ENCODE peak calls at places on chromosomes 16 and 17, in ten cellular contexts. P is CD8-positive, alpha-beta T cell; X is heart right ventricle; G is left ventricle myocardium inferior; I is uterus; E is Panc1; Z is CD4-positive, alpha-beta memory T cell; W is Caco-2; D is A549; H is right atrium auricular region. L is an unnamed sample. For H3K9me3, the result is how much of the 10 kb centered on the place peaks cover.

GRCh38 chr17:68198931-68199836 is 48.7 kb upstream of the AMZ2 start:
- DNase-seq in G (no peak), E (no peak), H (no peak), X (no peak), I (no peak), D (peak), W (peak), Z (peak), P (peak), L (peak)

GRCh38 chr17:27333410-27333980 is 39.6 kb downstream of the WSB1 start:
- DNase-seq in Z (no peak), P (peak), X (no peak), W (no peak), E (no peak), D (no peak), H (peak), G (no peak), I (no peak), L (no peak)

GRCh38 chr17:51427259-51428255 is 167.2 kb downstream of the UTP18 start:
- DNase-seq in D (no peak), H (no peak), G (no peak), E (no peak), I (no peak), P (peak), Z (peak), W (no peak), X (no peak), L (no peak)

GRCh38 chr17:44916781-44917241 is 1.5 kb upstream of the GFAP start:
- DNase-seq in G (peak), X (peak), E (no peak), P (no peak), W (no peak), D (no peak), I (peak), H (no peak), Z (no peak), L (peak)

GRCh38 chr16:28089992-28090365 is 26.5 kb upstream of the GSG1L start:
- DNase-seq in X (no peak), H (no peak), G (no peak), Z (no peak), E (no peak), I (no peak), D (no peak), W (no peak), P (no peak), L (no peak)

GRCh38 chr17:8462564-8462963 is 26.9 kb downstream of the NDEL1 start:
- DNase-seq in W (no peak), X (no peak), E (no peak), H (no peak), G (no peak), Z (no peak), P (no peak), D (no peak), I (no peak), L (no peak)

GRCh38 chr17:8826808-8827435 is 27.8 kb upstream of the MFSD6L start:
- DNase-seq in I (no peak), D (no peak), W (no peak), G (no peak), X (no peak), H (peak), E (no peak), Z (no peak), P (no peak), L (no peak)

GRCh38 chr17:39144414-39144813 is 7.0 kb downstream of the PLXDC1 start:
- DNase-seq in D (no peak), Z (no peak), P (no peak), H (peak), W (no peak), X (peak), G (peak), E (no peak), I (peak), L (peak)

GRCh38 chr16:65071371-65072311 is 50.2 kb downstream of the CDH11 start:
- DNase-seq in X (peak), D (no peak), H (peak), E (no peak), Z (no peak), W (no peak), G (peak), I (peak), P (no peak), L (no peak)

GRCh38 chr17:5241861-5242671 is 7.4 kb upstream of the SCIMP start:
- DNase-seq in I (no peak), W (no peak), G (no peak), H (no peak), E (no peak), D (no peak), Z (peak), P (peak), X (no peak), L (peak)

GRCh38 chr16:74984194-74984669 is 691 bp downstream of the WDR59 start:
- DNase-seq in H (no peak), P (no peak), I (no peak), X (no peak), E (no peak), D (peak), G (no peak), Z (no peak), W (no peak), L (no peak)

GRCh38 chr17:1252203-1252608 is 18.0 kb upstream of the BHLHA9 start:
- DNase-seq in W (no peak), D (no peak), H (no peak), I (no peak), E (no peak), X (peak), Z (no peak), G (peak), P (no peak), L (no peak)

GRCh38 chr17:80588687-80589086 is 44.0 kb downstream of the RPTOR start:
- DNase-seq in W (no peak), E (no peak), I (no peak), P (no peak), Z (no peak), H (no peak), X (no peak), G (no peak), D (no peak), L (no peak)

GRCh38 chr17:10192963-10193362 is 5.4 kb downstream of the GAS7 start:
- DNase-seq in W (no peak), H (no peak), P (no peak), D (no peak), E (no peak), I (peak), X (no peak), G (no peak), Z (no peak), L (no peak)

GRCh38 chr17:49987290-49987585 is 7.8 kb downstream of the DLX3 start:
- DNase-seq in I (no peak), W (peak), P (no peak), E (no peak), H (no peak), X (no peak), Z (no peak), D (no peak), G (no peak), L (no peak)

GRCh38 chr16:19809693-19810092 is 75.0 kb downstream of the GPRC5B start:
- DNase-seq in H (no peak), P (no peak), W (no peak), Z (no peak), D (no peak), G (no peak), X (no peak), I (no peak), E (no peak), L (no peak)

GRCh38 chr16:84514874-84515835 is 10.7 kb upstream of the MEAK7 start:
- DNase-seq in W (peak), D (no peak), X (no peak), I (no peak), P (peak), G (peak), Z (peak), E (no peak), H (no peak), L (peak)

GRCh38 chr17:43732961-43733360 is 25.6 kb downstream of the SOST start:
- DNase-seq in G (no peak), E (no peak), X (no peak), I (no peak), Z (no peak), W (no peak), P (no peak), D (no peak), H (no peak), L (no peak)

GRCh38 chr17:29154516-29155234 is 25.5 kb downstream of the MYO18A start:
- DNase-seq in E (no peak), G (peak), D (no peak), P (no peak), X (no peak), I (no peak), H (no peak), W (no peak), Z (no peak), L (no peak)

GRCh38 chr17:31096106-31096436 is 1.3 kb downstream of the NF1 start:
- DNase-seq in D (no peak), Z (no peak), E (no peak), W (no peak), H (no peak), P (no peak), G (no peak), I (no peak), X (no peak), L (no peak)

GRCh38 chr16:86566601-86566965 is at the start of gene FOXC2:
- DNase-seq in W (no peak), Z (peak), I (peak), G (peak), P (no peak), E (no peak), X (peak), D (peak), H (peak), L (peak)

GRCh38 chr17:36807496-36808180 is 129.6 kb upstream of the LHX1 start:
- DNase-seq in X (no peak), E (no peak), Z (no peak), W (no peak), H (no peak), P (no peak), G (no peak), D (no peak), I (no peak), L (no peak)

DNA sequence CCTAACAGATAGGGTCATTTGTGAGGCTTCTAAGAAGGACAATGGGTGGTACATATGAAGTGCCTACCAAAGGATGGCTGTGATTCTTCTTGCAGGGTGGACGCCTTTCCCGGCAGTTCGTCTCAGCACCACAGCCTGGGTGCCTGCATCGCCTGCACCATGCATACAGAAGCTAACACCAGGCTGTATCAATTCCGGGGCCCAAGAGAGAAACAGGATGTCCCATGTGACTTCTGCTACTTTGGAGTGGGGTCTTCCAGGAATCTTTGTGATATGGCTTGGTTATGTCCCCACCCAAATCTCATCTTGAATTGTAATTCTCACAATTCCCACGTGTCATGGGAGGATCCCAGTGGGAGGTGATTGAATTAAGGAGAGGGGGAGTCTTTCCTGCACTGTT is 251.6 kb upstream of the TNRC6C start:
- DNase-seq in E (no peak), G (no peak), X (no peak), Z (no peak), H (no peak), W (no peak), I (no peak), D (no peak), P (no peak), L (no peak)
- H3K9me3 ChIP-seq in E (under half), G (under half), X (under half), Z (under half), H (under half), W (under half), I (under half), D (half or more), P (under half), L (under half)

GRCh38 chr17:83192161-83192788 is 112.9 kb downstream of the METRNL start:
- DNase-seq in H (peak), D (no peak), G (peak), W (no peak), X (no peak), Z (no peak), I (peak), P (no peak), E (no peak), L (no peak)
- H3K9me3 ChIP-seq in H (under half), D (under half), G (under half), W (under half), X (under half), Z (under half), I (under half), P (under half), E (under half), L (under half)

GRCh38 chr17:70924776-70925175 is 755.4 kb downstream of the KCNJ2 start:
- DNase-seq in I (no peak), W (no peak), D (no peak), Z (no peak), P (no peak), X (no peak), E (no peak), H (no peak), G (no peak), L (no peak)
- H3K9me3 ChIP-seq in I (under half), W (under half), D (under half), Z (under half), P (under half), X (under half), E (under half), H (under half), G (under half), L (under half)

DNA sequence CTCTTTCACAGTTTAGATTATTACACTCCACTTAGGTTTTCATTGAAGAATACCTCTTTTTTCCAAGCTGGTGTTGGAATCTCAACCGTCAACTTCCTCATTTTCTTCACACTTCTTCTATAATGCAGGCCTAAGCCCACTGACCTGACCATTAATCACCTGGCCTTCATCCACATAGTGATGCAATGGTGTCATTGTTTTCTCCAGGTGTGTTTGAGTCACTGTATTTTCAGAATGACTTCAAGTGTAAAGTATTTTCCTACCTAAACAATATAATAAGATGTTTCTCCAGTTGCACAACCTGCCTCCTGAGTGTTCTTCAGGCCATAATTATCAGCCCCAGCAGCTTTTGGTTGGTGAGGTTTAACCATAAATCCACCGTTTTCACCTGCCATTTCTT is 1675.1 kb downstream of the TP53TG3F start:
- DNase-seq in Z (no peak), E (peak), D (no peak), G (no peak), W (no peak), P (no peak), I (no peak), X (no peak), H (no peak), L (no peak)
- H3K9me3 ChIP-seq in Z (under half), E (under half), D (under half), G (under half), W (under half), P (under half), I (under half), X (under half), H (under half), L (under half)

GRCh38 chr17:47762733-47763132 is 29.7 kb downstream of the TBX21 start:
- DNase-seq in E (no peak), G (no peak), X (no peak), W (no peak), Z (peak), I (no peak), D (no peak), P (no peak), H (no peak), L (no peak)

GRCh38 chr17:47760409-47761140 is 27.5 kb downstream of the TBX21 start:
- DNase-seq in X (no peak), W (no peak), H (no peak), E (no peak), D (no peak), I (no peak), Z (no peak), G (no peak), P (no peak), L (no peak)

GRCh38 chr17:47751471-47751870 is 18.4 kb downstream of the TBX21 start:
- DNase-seq in G (no peak), Z (no peak), X (no peak), P (no peak), D (no peak), I (no peak), E (no peak), H (no peak), W (no peak), L (no peak)

GRCh38 chr17:47757416-47757815 is 24.4 kb downstream of the TBX21 start:
- DNase-seq in E (no peak), D (no peak), Z (no peak), H (no peak), P (no peak), W (no peak), X (no peak), I (no peak), G (no peak), L (no peak)
- H3K9me3 ChIP-seq in E (under half), D (under half), Z (under half), H (under half), P (under half), W (under half), X (under half), I (under half), G (under half), L (under half)

GRCh38 chr16:71443714-71444113 is 1.9 kb upstream of the TLE7 start:
- DNase-seq in D (no peak), P (no peak), H (no peak), G (no peak), I (no peak), Z (no peak), W (no peak), X (no peak), E (no peak), L (no peak)
- H3K9me3 ChIP-seq in D (half or more), P (under half), H (half or more), G (half or more), I (under half), Z (under half), W (under half), X (under half), E (under half), L (under half)

DNA sequence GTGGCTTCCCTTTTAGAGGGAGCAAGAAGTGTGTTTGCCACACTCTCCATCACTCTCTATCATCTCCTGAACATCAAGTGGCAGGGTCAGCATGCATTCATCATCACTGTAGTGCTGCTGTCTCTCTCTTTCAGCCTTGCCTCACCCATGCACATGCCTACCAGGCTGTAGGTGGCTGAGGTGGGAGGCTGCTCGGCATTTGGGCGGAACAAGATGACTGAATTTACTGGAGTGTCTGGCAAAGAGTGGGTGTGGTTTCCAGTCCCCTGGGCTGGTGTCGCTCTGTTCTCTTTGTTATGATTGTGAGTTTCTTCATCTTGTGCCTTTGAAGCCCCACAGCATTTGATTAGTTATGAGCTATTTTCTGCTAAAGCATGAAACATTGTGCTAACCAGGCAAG is 541.9 kb upstream of the EEF2KMT start:
- DNase-seq in D (no peak), W (no peak), E (no peak), H (no peak), X (no peak), G (no peak), P (no peak), Z (no peak), I (no peak), L (no peak)
- H3K9me3 ChIP-seq in D (under half), W (under half), E (under half), H (under half), X (under half), G (under half), P (under half), Z (under half), I (under half), L (under half)

DNA sequence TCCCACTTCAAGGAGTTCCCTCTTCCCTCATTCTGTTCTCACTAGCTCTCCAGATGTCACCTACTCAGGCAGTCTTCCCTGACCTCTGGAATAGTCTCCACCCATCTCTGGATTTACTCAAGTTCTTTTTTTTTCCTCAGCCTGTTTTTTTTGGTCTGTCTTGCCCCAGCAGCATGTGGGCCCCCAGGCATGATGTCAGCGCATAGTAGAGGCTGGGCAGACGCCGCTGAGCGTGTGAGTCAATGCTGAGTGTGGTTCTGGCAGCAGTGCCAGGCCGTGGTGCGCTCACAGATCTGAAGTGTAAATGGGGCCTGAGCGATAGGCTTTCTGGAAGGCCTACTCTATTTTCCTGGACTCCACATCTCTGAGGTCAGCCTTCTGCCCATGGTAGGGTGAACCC is 2.7 kb upstream of the KCNJ18 start:
- DNase-seq in I (peak), H (peak), G (no peak), W (no peak), P (no peak), Z (no peak), X (no peak), E (no peak), D (peak), L (peak)
- H3K9me3 ChIP-seq in I (under half), H (under half), G (under half), W (under half), P (under half), Z (under half), X (under half), E (under half), D (under half), L (under half)

L was measured in hepatocyte.